ENCODE peak calls at places on chromosomes 4 and X, in seven cellular contexts. U is K562, D is GM12878, G is HepG2, Y is HCT116, H is SK-N-SH, I is H1. X is an unnamed sample.

GRCh38 chr4:153792007-153792892 is 3.4 kb upstream of the SFRP2 start:
- DNase-seq in U (peak), D (no peak), G (no peak), Y (no peak), H (peak), I (peak), X (no peak)

GRCh38 chrX:1535241-1536041 is 1.5 kb downstream of the P2RY8 start:
- DNase-seq in U (no peak), D (peak), G (no peak), Y (no peak), H (no peak), I (no peak), X (no peak)

GRCh38 chr4:38923746-38924145 is 56.1 kb downstream of the FAM114A1 start:
- DNase-seq in U (no peak), D (no peak), G (no peak), Y (no peak), H (no peak), I (no peak), X (no peak)

GRCh38 chr4:1009647-1010521 is 1.5 kb upstream of the FGFRL1 start:
- DNase-seq in U (peak), D (no peak), G (no peak), Y (no peak), H (peak), I (no peak), X (no peak)

GRCh38 chrX:154382483-154383069 is 3.5 kb downstream of the EMD start:
- DNase-seq in U (no peak), D (no peak), G (no peak), Y (no peak), H (no peak), I (no peak), X (no peak)

GRCh38 chr4:73205482-73205881 is 53.1 kb downstream of the ANKRD17 start:
- DNase-seq in U (no peak), D (no peak), G (no peak), Y (no peak), H (no peak), I (no peak), X (no peak)

GRCh38 chrX:49037883-49038475 is 5.2 kb downstream of the TFE3 start:
- DNase-seq in U (peak), D (no peak), G (no peak), Y (no peak), H (no peak), I (no peak), X (no peak)

GRCh38 chr4:178611062-178611461 is 1168.8 kb upstream of the AGA start:
- DNase-seq in U (no peak), D (no peak), G (no peak), Y (no peak), H (no peak), I (no peak), X (no peak)

GRCh38 chr4:1194028-1194900 is 21.9 kb upstream of the SPON2 start:
- DNase-seq in U (no peak), D (no peak), G (no peak), Y (no peak), H (peak), I (no peak), X (no peak)

GRCh38 chr4:73743825-73744602 is 3.6 kb downstream of the CXCL8 start:
- DNase-seq in U (no peak), D (no peak), G (no peak), Y (no peak), H (no peak), I (no peak), X (no peak)

GRCh38 chr4:163607292-163607691 is 112.8 kb downstream of the TMA16 start:
- DNase-seq in U (no peak), D (no peak), G (no peak), Y (no peak), H (no peak), I (no peak), X (no peak)

GRCh38 chrX:95383778-95384177 is 1300.9 kb upstream of the DIAPH2 start:
- DNase-seq in U (no peak), D (no peak), G (no peak), Y (no peak), H (no peak), I (no peak), X (no peak)

GRCh38 chrX:77441479-77441878 is 5.7 kb upstream of the FGF16 start:
- DNase-seq in U (no peak), D (no peak), G (no peak), Y (no peak), H (no peak), I (no peak), X (no peak)

GRCh38 chrX:17192111-17192510 is 182.9 kb upstream of the NHS start:
- DNase-seq in U (no peak), D (no peak), G (no peak), Y (no peak), H (no peak), I (no peak), X (no peak)

GRCh38 chrX:125322431-125322830 is 2.8 kb downstream of the TEX13C start:
- DNase-seq in U (peak), D (no peak), G (no peak), Y (no peak), H (no peak), I (no peak), X (no peak)

GRCh38 chr4:136484996-136485395 is 1047.3 kb downstream of the PCDH18 start:
- DNase-seq in U (no peak), D (no peak), G (no peak), Y (no peak), H (no peak), I (no peak), X (no peak)

GRCh38 chrX:71098302-71098701 is 2.7 kb downstream of the FOXO4 start:
- DNase-seq in U (peak), D (no peak), G (no peak), Y (peak), H (peak), I (no peak), X (no peak)

GRCh38 chrX:16113978-16114554 is 9.3 kb upstream of the GRPR start:
- DNase-seq in U (no peak), D (no peak), G (no peak), Y (no peak), H (no peak), I (no peak), X (no peak)

GRCh38 chr4:57119054-57119651 is 9.0 kb upstream of the IGFBP7 start:
- DNase-seq in U (no peak), D (no peak), G (no peak), Y (no peak), H (no peak), I (no peak), X (no peak)

GRCh38 chr4:26238782-26239647 is 81.8 kb upstream of the RBPJ start:
- DNase-seq in U (no peak), D (no peak), G (peak), Y (no peak), H (no peak), I (no peak), X (no peak)

GRCh38 chr4:180610317-180610716 is 1632.9 kb upstream of the TENM3 start:
- DNase-seq in U (no peak), D (no peak), G (no peak), Y (no peak), H (no peak), I (no peak), X (no peak)

GRCh38 chr4:7978489-7978888 is 38.8 kb upstream of the AFAP1 start:
- DNase-seq in U (no peak), D (no peak), G (no peak), Y (peak), H (no peak), I (no peak), X (no peak)

GRCh38 chr4:100278567-100278966 is 88.3 kb upstream of the DDIT4L start:
- DNase-seq in U (no peak), D (no peak), G (no peak), Y (no peak), H (no peak), I (no peak), X (no peak)

GRCh38 chrX:31223817-31224216 is 152.0 kb upstream of the FTHL17 start:
- DNase-seq in U (peak), D (no peak), G (no peak), Y (no peak), H (no peak), I (no peak), X (no peak)

GRCh38 chrX:54807524-54808108 is at the start of gene MAGED2:
- DNase-seq in U (peak), D (no peak), G (no peak), Y (no peak), H (peak), I (no peak), X (no peak)

GRCh38 chrX:136572030-136572429 is 40.0 kb downstream of the VGLL1 start:
- DNase-seq in U (no peak), D (no peak), G (no peak), Y (no peak), H (no peak), I (no peak), X (no peak)

GRCh38 chr4:125780747-125781146 is 466.0 kb downstream of the FAT4 start:
- DNase-seq in U (no peak), D (no peak), G (no peak), Y (no peak), H (no peak), I (no peak), X (no peak)

GRCh38 chr4:138770818-138771217 is 244.8 kb upstream of the NOCT start:
- DNase-seq in U (no peak), D (no peak), G (no peak), Y (no peak), H (no peak), I (no peak), X (no peak)

GRCh38 chrX:120463241-120463640 is 5.9 kb downstream of the LAMP2 start:
- DNase-seq in U (peak), D (no peak), G (peak), Y (no peak), H (no peak), I (no peak), X (no peak)

GRCh38 chr4:185562531-185562930 is 27.2 kb upstream of the PDLIM3 start:
- DNase-seq in U (no peak), D (no peak), G (no peak), Y (no peak), H (no peak), I (no peak), X (no peak)

GRCh38 chr4:177436456-177436855 is 5.8 kb downstream of the AGA start:
- DNase-seq in U (no peak), D (no peak), G (no peak), Y (no peak), H (no peak), I (no peak), X (no peak)

GRCh38 chr4:103306870-103307345 is 108.8 kb upstream of the CENPE start:
- DNase-seq in U (no peak), D (no peak), G (peak), Y (no peak), H (peak), I (no peak), X (peak)

GRCh38 chr4:37463457-37463856 is 218.9 kb downstream of the NWD2 start:
- DNase-seq in U (no peak), D (no peak), G (no peak), Y (no peak), H (no peak), I (no peak), X (no peak)

GRCh38 chr4:8277356-8278008 is 7.9 kb downstream of the HTRA3 start:
- DNase-seq in U (no peak), D (no peak), G (no peak), Y (no peak), H (no peak), I (no peak), X (no peak)

GRCh38 chr4:85762204-85762884 is 287.4 kb downstream of the ARHGAP24 start:
- DNase-seq in U (no peak), D (no peak), G (no peak), Y (no peak), H (no peak), I (no peak), X (no peak)

GRCh38 chrX:30304866-30305265 is 4.3 kb downstream of the NR0B1 start:
- DNase-seq in U (no peak), D (no peak), G (no peak), Y (no peak), H (no peak), I (no peak), X (no peak)

GRCh38 chr4:150211016-150211415 is 132.8 kb downstream of the DCLK2 start:
- DNase-seq in U (no peak), D (no peak), G (no peak), Y (no peak), H (no peak), I (no peak), X (no peak)

GRCh38 chr4:24856586-24856985 is 56.3 kb downstream of the CCDC149 start:
- DNase-seq in U (no peak), D (peak), G (no peak), Y (no peak), H (peak), I (no peak), X (peak)

GRCh38 chrX:2145672-2146412 is 354.9 kb downstream of the DHRSX start:
- DNase-seq in U (no peak), D (no peak), G (no peak), Y (no peak), H (no peak), I (no peak), X (no peak)

GRCh38 chrX:6738518-6739470 is 203.9 kb upstream of the VCX3A start:
- DNase-seq in U (no peak), D (peak), G (no peak), Y (no peak), H (no peak), I (no peak), X (no peak)
- TF ChIP-seq YY1 in U (no peak), D (peak), G (no peak), Y (no peak), H (no peak), I (no peak), X (no peak)

GRCh38 chr4:145679520-145679919 is 426 bp upstream of the C4orf51 start:
- DNase-seq in U (no peak), D (no peak), G (peak), Y (peak), H (no peak), I (no peak), X (no peak)
- H3K4me3 ChIP-seq in U (no peak), D (no peak), G (no peak), Y (no peak), H (no peak), I (no peak), X (no peak)

GRCh38 chrX:14936561-14936960 is 63.3 kb downstream of the MOSPD2 start:
- DNase-seq in U (peak), D (no peak), G (no peak), Y (peak), H (no peak), I (no peak), X (no peak)
- TF ChIP-seq YY1 in U (no peak), D (no peak), G (no peak), Y (no peak), H (peak), I (no peak), X (no peak)

GRCh38 chr4:79743014-79743413 is 330.0 kb downstream of the ANTXR2 start:
- DNase-seq in U (no peak), D (no peak), G (no peak), Y (no peak), H (no peak), I (no peak), X (no peak)
- H3K4me3 ChIP-seq in U (no peak), D (no peak), G (no peak), Y (no peak), H (no peak), I (no peak), X (no peak)

DNA sequence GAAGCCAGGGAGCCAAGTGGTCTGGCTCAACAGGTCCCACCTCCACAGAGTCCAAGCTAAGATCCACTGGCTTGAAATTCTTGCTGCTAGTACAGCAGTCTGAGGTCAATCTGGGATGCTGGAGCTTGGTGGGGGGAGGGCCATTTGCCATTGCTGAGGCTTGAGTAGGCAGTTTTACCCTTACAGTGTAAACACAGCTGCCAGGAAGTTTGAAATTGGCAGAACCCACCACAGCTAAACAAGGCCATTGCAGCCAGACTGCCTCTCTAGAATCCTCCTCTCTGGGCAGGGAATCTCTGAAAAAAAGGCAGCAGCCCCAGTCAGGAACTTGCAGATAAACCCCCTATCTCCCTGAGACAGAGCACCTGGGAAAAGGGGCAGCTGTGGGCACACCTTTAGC is 84.9 kb downstream of the EDA2R start:
- DNase-seq in U (no peak), D (no peak), G (no peak), Y (no peak), H (no peak), I (no peak), X (no peak)
- TF ChIP-seq YY1 in U (no peak), D (no peak), G (no peak), Y (no peak), H (no peak), I (no peak), X (no peak)

DNA sequence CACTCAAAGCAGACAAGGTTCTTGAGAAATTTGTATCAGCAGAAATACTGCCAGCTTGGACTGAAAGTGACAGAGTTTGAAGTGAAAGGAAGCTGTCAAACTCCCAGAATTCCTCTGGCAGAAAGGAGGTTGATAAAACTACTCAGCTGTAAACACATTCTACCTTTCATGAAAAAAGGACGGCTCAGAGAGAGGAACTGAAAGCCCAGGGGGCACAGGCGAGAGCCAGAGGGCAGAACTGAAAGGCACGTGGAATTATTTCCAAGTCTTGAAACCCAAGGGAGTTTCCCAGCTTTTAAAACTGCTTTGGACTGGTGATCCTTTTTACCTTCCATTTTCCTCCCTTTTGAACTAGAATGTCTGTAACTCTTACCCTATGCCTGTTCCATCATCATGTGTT is 14.5 kb upstream of the MED14 start:
- DNase-seq in U (no peak), D (peak), G (no peak), Y (no peak), H (no peak), I (no peak), X (no peak)
- H3K4me3 ChIP-seq in U (no peak), D (peak), G (no peak), Y (no peak), H (no peak), I (no peak), X (no peak)